ENCODE peak calls at places on chromosomes 5 and 9, in eight cellular contexts. J, P, G, W, Q, R, H and Y are unnamed samples.
A peak's percentile ranks its signal among the peaks of the same experiment; 100 is the strongest.

GRCh38 chr5:147756566-147756965 is 26.0 kb downstream of the JAKMIP2 start:
- DNase-seq in J (no peak), P (no peak), G (no peak), W (no peak), Q (no peak), R (no peak), H (no peak), Y (no peak)

GRCh38 chr5:115170128-115170923 is 618 bp upstream of the TRIM36 start:
- DNase-seq in J (peak; percentile 1), P (no peak), G (no peak), W (no peak), Q (no peak), R (no peak), H (no peak), Y (no peak)

GRCh38 chr5:144203750-144204596 is 33.3 kb downstream of the KCTD16 start:
- DNase-seq in J (peak; percentile 82), P (no peak), G (peak; percentile 57), W (no peak), Q (no peak), R (no peak), H (no peak), Y (peak; percentile 79)

GRCh38 chr5:171484460-171484899 is 65.0 kb downstream of the FGF18 start:
- DNase-seq in J (no peak), P (no peak), G (peak; percentile 10), W (no peak), Q (no peak), R (no peak), H (no peak), Y (peak; percentile 36)

GRCh38 chr9:98442541-98442940 is 187.1 kb upstream of the TBC1D2 start:
- DNase-seq in J (peak; percentile 36), P (no peak), G (no peak), W (no peak), Q (no peak), R (no peak), H (no peak), Y (no peak)

GRCh38 chr5:176360894-176361436 is 599 bp downstream of the KIAA1191 start:
- DNase-seq in J (peak; percentile 4), P (no peak), G (no peak), W (no peak), Q (no peak), R (no peak), H (no peak), Y (peak; percentile 16)

GRCh38 chr5:100790170-100790665 is 112.9 kb downstream of the ST8SIA4 start:
- DNase-seq in J (no peak), P (no peak), G (no peak), W (no peak), Q (no peak), R (no peak), H (no peak), Y (no peak)

GRCh38 chr5:114358329-114358728 is 3.5 kb upstream of the KCNN2 start:
- DNase-seq in J (peak; percentile 24), P (no peak), G (no peak), W (no peak), Q (no peak), R (no peak), H (no peak), Y (no peak)

GRCh38 chr5:126002222-126002897 is 420.8 kb upstream of the GRAMD2B start:
- DNase-seq in J (peak; percentile 85), P (no peak), G (no peak), W (no peak), Q (peak; percentile 50), R (peak; percentile 66), H (peak; percentile 44), Y (no peak)

GRCh38 chr5:180898621-180899246 is at the start of gene BTNL8:
- DNase-seq in J (no peak), P (no peak), G (no peak), W (no peak), Q (no peak), R (no peak), H (no peak), Y (peak; percentile 51)

GRCh38 chr5:68395844-68396523 is 180.4 kb downstream of the PIK3R1 start:
- DNase-seq in J (no peak), P (no peak), G (no peak), W (no peak), Q (peak; percentile 34), R (no peak), H (no peak), Y (no peak)

GRCh38 chr9:127667127-127667844 is 39.5 kb upstream of the CFAP157 start:
- DNase-seq in J (peak; percentile 12), P (no peak), G (no peak), W (no peak), Q (no peak), R (no peak), H (no peak), Y (no peak)

GRCh38 chr9:18238254-18238653 is 235.7 kb upstream of the ADAMTSL1 start:
- DNase-seq in J (peak; percentile 71), P (no peak), G (no peak), W (no peak), Q (peak; percentile 23), R (no peak), H (peak; percentile 8), Y (peak; percentile 86)

GRCh38 chr9:33524431-33524947 is 438 bp downstream of the ANKRD18B start:
- DNase-seq in J (no peak), P (no peak), G (no peak), W (no peak), Q (no peak), R (no peak), H (no peak), Y (peak; percentile 20)

GRCh38 chr5:36300927-36301540 is 668 bp downstream of the RANBP3L start:
- DNase-seq in J (peak; percentile 1), P (no peak), G (no peak), W (no peak), Q (no peak), R (no peak), H (no peak), Y (no peak)

GRCh38 chr9:21580636-21581353 is 98.7 kb upstream of the IFNE start:
- DNase-seq in J (no peak), P (no peak), G (no peak), W (no peak), Q (no peak), R (no peak), H (no peak), Y (peak; percentile 54)

GRCh38 chr9:98225015-98225442 is 30.4 kb downstream of the TBC1D2 start:
- DNase-seq in J (no peak), P (no peak), G (no peak), W (no peak), Q (no peak), R (no peak), H (no peak), Y (no peak)

GRCh38 chr9:86315088-86315487 is 32.8 kb upstream of the ISCA1 start:
- DNase-seq in J (no peak), P (no peak), G (no peak), W (no peak), Q (no peak), R (no peak), H (no peak), Y (peak; percentile 10)

GRCh38 chr5:132746592-132747063 is 598 bp upstream of the CCNI2 start:
- DNase-seq in J (no peak), P (no peak), G (peak; percentile 34), W (peak; percentile 12), Q (peak; percentile 35), R (no peak), H (no peak), Y (peak; percentile 62)

GRCh38 chr5:132748522-132749000 is 1.3 kb downstream of the CCNI2 start:
- DNase-seq in J (no peak), P (no peak), G (no peak), W (peak; percentile 68), Q (no peak), R (no peak), H (no peak), Y (peak; percentile 67)

GRCh38 chr5:132749506-132749905 is 2.3 kb downstream of the CCNI2 start:
- DNase-seq in J (no peak), P (no peak), G (no peak), W (peak; percentile 72), Q (no peak), R (no peak), H (no peak), Y (no peak)

GRCh38 chr5:132747693-132748440 is 641 bp downstream of the CCNI2 start:
- DNase-seq in J (no peak), P (no peak), G (no peak), W (peak; percentile 75), Q (no peak), R (no peak), H (no peak), Y (no peak)

GRCh38 chr5:132747064-132747692 is at the start of gene CCNI2:
- DNase-seq in J (no peak), P (no peak), G (no peak), W (peak; percentile 88), Q (no peak), R (no peak), H (no peak), Y (peak; percentile 30)
- TF ChIP-seq CTCF in J (no peak), P (no peak), G (no peak), W (no peak), Q (no peak), R (no peak), H (no peak), Y (no peak)

GRCh38 chr9:113522858-113523257 is 59.3 kb downstream of the RGS3 start:
- DNase-seq in J (no peak), P (no peak), G (no peak), W (no peak), Q (no peak), R (no peak), H (no peak), Y (no peak)
- H3K4me3 ChIP-seq in J (no peak overlapping the region), P (peak overlapping the region; percentile 61), G (no peak overlapping the region), W (no peak overlapping the region), Q (no peak overlapping the region), R (peak overlapping the region; percentile 19), H (no peak overlapping the region), Y (no peak overlapping the region)

GRCh38 chr5:81838307-81838906 is 87.5 kb upstream of the SSBP2 start:
- DNase-seq in J (peak; percentile 49), P (no peak), G (peak; percentile 28), W (no peak), Q (no peak), R (no peak), H (no peak), Y (peak; percentile 57)
- TF ChIP-seq CTCF in J (peak; percentile 49), P (peak; percentile 54), G (peak; percentile 77), W (peak; percentile 51), Q (peak; percentile 51), R (peak; percentile 37), H (peak; percentile 62), Y (peak; percentile 63)

GRCh38 chr9:123894822-123895221 is 35.1 kb downstream of the DENND1A start:
- DNase-seq in J (no peak), P (no peak), G (no peak), W (peak; percentile 17), Q (no peak), R (no peak), H (no peak), Y (no peak)

GRCh38 chr9:123893831-123894460 is 36.0 kb downstream of the DENND1A start:
- DNase-seq in J (peak; percentile 67), P (no peak), G (no peak), W (peak; percentile 7), Q (no peak), R (no peak), H (peak; percentile 2), Y (peak; percentile 23)

GRCh38 chr9:123887837-123888236 is 42.1 kb downstream of the DENND1A start:
- DNase-seq in J (no peak), P (no peak), G (no peak), W (no peak), Q (no peak), R (no peak), H (no peak), Y (no peak)

DNA sequence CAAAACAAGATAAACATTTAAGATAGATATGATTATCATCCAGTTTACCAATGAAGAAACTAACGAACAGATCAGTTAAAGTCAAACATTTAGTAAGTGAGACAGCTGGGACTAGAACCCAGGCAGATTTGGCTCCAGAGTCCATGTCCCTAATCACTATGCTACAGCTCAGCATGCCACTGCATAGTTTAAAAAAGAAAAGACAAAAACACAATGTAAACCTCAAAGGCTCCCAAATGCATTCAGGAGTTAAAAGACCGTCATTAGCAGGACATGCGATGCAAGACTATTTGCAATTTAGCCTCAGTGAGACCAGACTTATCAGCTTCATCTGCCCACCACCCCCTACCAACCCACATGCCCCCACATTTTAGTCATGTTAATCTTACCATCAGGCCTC is 36.8 kb downstream of the DENND1A start:
- DNase-seq in J (no peak), P (no peak), G (no peak), W (no peak), Q (no peak), R (no peak), H (no peak), Y (no peak)
- H3K4me3 ChIP-seq in J (no peak overlapping the region), P (no peak overlapping the region), G (no peak overlapping the region), W (no peak overlapping the region), Q (no peak overlapping the region), R (no peak overlapping the region), H (no peak overlapping the region), Y (no peak overlapping the region)